ENCODE peak calls at places on chromosomes 1 and 21, in five cellular contexts. T is GM12865, U is GM10248, Q is neural crest cell, I is A549. A is an unnamed sample.

GRCh38 chr1:223001653-223002634 is 141.1 kb downstream of the TLR5 start:
- DNase-seq in U (no peak), Q (no peak), I (peak; percentile 9), T (no peak), A (no peak)

GRCh38 chr1:203324103-203325003 is 19.0 kb downstream of the BTG2 start:
- DNase-seq in U (no peak), Q (no peak), T (peak; percentile 76), I (no peak), A (no peak)

GRCh38 chr1:8423134-8423701 is 105.3 kb downstream of the SLC45A1 start:
- DNase-seq in Q (no peak), U (peak; percentile 53), T (peak; percentile 27), I (no peak), A (peak; percentile 30)

GRCh38 chr1:39788758-39789570 is at the start of gene BMP8B:
- DNase-seq in U (peak; percentile 84), T (peak; percentile 83), I (peak; percentile 67), Q (no peak), A (peak; percentile 38)

GRCh38 chr1:96651517-96651916 is 70.1 kb upstream of the PTBP2 start:
- DNase-seq in T (no peak), U (no peak), Q (no peak), I (no peak), A (no peak)

GRCh38 chr1:32992489-32993214 is 28.0 kb upstream of the RNF19B start:
- DNase-seq in I (peak; percentile 89), T (peak; percentile 97), Q (no peak), U (peak; percentile 78), A (no peak)

GRCh38 chr1:2886631-2887030 is 85.1 kb upstream of the TTC34 start:
- DNase-seq in U (no peak), T (no peak), Q (no peak), I (no peak), A (no peak)

GRCh38 chr1:173287785-173288184 is 80.7 kb upstream of the TNFSF4 start:
- DNase-seq in T (no peak), U (no peak), I (no peak), Q (no peak), A (no peak)

GRCh38 chr1:227785812-227786608 is 29.5 kb upstream of the PRSS38 start:
- DNase-seq in Q (no peak), T (no peak), U (no peak), I (no peak), A (no peak)

GRCh38 chr1:94538243-94538827 is 3.2 kb downstream of the F3 start:
- DNase-seq in U (no peak), T (no peak), Q (no peak), I (no peak), A (no peak)

GRCh38 chr1:13751458-13751871 is 51.5 kb downstream of the PRDM2 start:
- DNase-seq in T (peak; percentile 87), Q (no peak), U (peak; percentile 55), I (no peak), A (no peak)

GRCh38 chr1:87495147-87495546 is 166.5 kb downstream of the LMO4 start:
- DNase-seq in Q (no peak), T (no peak), I (peak; percentile 11), U (no peak), A (no peak)

GRCh38 chr1:54291276-54292014 is 91.5 kb downstream of the MRPL37 start:
- DNase-seq in Q (no peak), I (no peak), U (no peak), T (no peak), A (no peak)

GRCh38 chr1:33231166-33231565 is 25.1 kb upstream of the ZNF362 start:
- DNase-seq in Q (no peak), U (no peak), T (no peak), I (no peak), A (no peak)

GRCh38 chr1:228265167-228265566 is 57.3 kb downstream of the OBSCN start:
- DNase-seq in Q (no peak), U (no peak), I (no peak), T (no peak), A (no peak)

GRCh38 chr1:10424034-10424433 is 6.2 kb upstream of the CENPS start:
- DNase-seq in U (no peak), T (no peak), Q (no peak), I (peak; percentile 77), A (no peak)

GRCh38 chr21:22898061-22898460 is 1899.9 kb downstream of the NCAM2 start:
- DNase-seq in I (no peak), T (no peak), U (no peak), Q (no peak), A (no peak)

GRCh38 chr21:45442276-45442675 is 37.3 kb downstream of the COL18A1 start:
- DNase-seq in Q (no peak), U (no peak), T (no peak), I (no peak), A (no peak)

GRCh38 chr1:14939527-14940284 is 213.8 kb upstream of the TMEM51 start:
- DNase-seq in T (no peak), U (no peak), Q (no peak), I (peak; percentile 17), A (no peak)

GRCh38 chr1:71311396-71311795 is 230.6 kb upstream of the ZRANB2 start:
- DNase-seq in Q (no peak), U (no peak), I (no peak), T (no peak), A (no peak)

GRCh38 chr21:43352568-43353281 is 74.2 kb downstream of the SIK1 start:
- DNase-seq in I (peak; percentile 71), Q (no peak), U (peak; percentile 87), T (peak; percentile 100), A (no peak)

GRCh38 chr21:32131960-32132359 is 146.9 kb downstream of the MIS18A start:
- DNase-seq in T (peak; percentile 42), Q (no peak), U (no peak), I (peak; percentile 47), A (no peak)

GRCh38 chr1:109826930-109827349 is 63.2 kb upstream of the EPS8L3 start:
- DNase-seq in T (no peak), U (no peak), I (no peak), Q (no peak), A (no peak)

GRCh38 chr1:156754219-156754618 is 2.7 kb upstream of the HDGF start:
- DNase-seq in U (no peak), Q (no peak), I (no peak), T (no peak), A (no peak)

GRCh38 chr21:23986214-23986613 is 1621.1 kb downstream of the MRPL39 start:
- DNase-seq in I (no peak), U (no peak), Q (no peak), T (no peak), A (no peak)

GRCh38 chr1:234919061-234919755 is 209.4 kb downstream of the TOMM20 start:
- DNase-seq in Q (peak; percentile 15), I (no peak), T (no peak), U (no peak), A (peak; percentile 31)

GRCh38 chr1:118716775-118717174 is 271.4 kb downstream of the TBX15 start:
- DNase-seq in T (no peak), I (no peak), Q (no peak), U (no peak), A (no peak)

GRCh38 chr1:22689505-22689904 is 21.1 kb upstream of the EPHB2 start:
- DNase-seq in U (no peak), T (no peak), I (peak; percentile 49), Q (no peak), A (no peak)

GRCh38 chr1:199685369-199685768 is 342.1 kb upstream of the NR5A2 start:
- DNase-seq in U (no peak), Q (no peak), I (peak; percentile 60), T (no peak), A (no peak)

GRCh38 chr1:151998611-151999362 is 5.1 kb upstream of the S100A10 start:
- DNase-seq in U (no peak), T (no peak), Q (no peak), I (peak; percentile 89), A (no peak)

GRCh38 chr1:44775930-44776748 is 799 bp downstream of the RPS8 start:
- DNase-seq in I (no peak), Q (no peak), T (peak; percentile 53), U (no peak), A (no peak)

DNA sequence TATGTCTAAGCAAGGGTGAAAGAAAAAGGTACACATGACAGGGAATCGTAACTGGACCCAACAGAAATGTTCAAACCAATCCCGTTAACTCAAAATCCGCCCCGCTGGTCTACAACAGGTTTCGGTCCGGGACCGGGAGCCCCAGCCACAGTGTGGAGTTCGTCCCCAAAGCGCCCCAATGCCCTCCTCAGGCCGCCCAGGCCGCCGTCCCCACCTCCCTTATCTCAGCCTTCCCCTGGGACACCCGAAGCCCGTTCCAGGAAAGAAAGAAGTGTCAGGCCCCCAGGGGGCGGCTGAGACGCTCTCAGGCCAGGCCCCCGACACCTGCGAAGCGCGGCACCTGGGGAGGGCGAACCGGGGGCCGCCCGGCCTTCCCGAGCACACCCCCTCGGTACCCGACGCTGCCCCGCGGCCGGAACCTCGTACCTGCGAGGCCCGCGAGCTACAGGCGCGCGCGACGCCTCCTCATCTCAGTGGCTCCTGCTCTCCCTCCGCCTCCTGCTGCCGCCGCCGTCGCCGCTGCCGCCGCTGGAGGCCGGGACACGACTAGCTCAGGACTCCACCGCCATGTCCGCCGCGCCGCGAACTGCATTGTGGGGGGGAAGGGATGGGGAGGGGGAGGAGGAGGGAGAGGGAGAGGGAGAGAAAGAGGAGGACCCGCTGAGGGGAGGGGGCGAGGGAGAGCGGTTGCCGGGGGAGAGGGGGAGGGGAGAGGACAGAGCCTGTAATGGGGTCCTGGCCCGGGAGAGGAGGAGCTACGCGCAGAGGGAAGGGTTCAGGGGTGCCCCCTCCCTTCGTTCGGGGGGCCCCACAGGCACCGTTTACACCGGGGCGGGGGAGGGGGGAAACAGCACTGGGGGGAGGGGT is at the start of gene TUT4:
- DNase-seq in T (peak; percentile 87), U (peak; percentile 72), Q (peak; percentile 81), I (peak; percentile 83), A (peak; percentile 84)
- TF ChIP-seq CTCF in T (peak; percentile 16), U (peak; percentile 19), Q (peak; percentile 30), I (no peak), A (peak; percentile 13)

GRCh38 chr1:85330711-85331290 is 54.4 kb upstream of the BCL10 start:
- DNase-seq in Q (no peak), U (no peak), T (peak; percentile 47), I (no peak), A (no peak)
- TF ChIP-seq CTCF in Q (no peak), U (no peak), T (no peak), I (no peak), A (no peak)

GRCh38 chr1:239011382-239011781 is 375.0 kb upstream of the CHRM3 start:
- DNase-seq in Q (no peak), U (no peak), I (no peak), T (no peak), A (no peak)

GRCh38 chr1:239008568-239008967 is 377.8 kb upstream of the CHRM3 start:
- DNase-seq in T (no peak), Q (no peak), I (no peak), U (no peak), A (no peak)
- TF ChIP-seq CTCF in T (no peak), Q (peak; percentile 46), I (no peak), U (no peak), A (peak; percentile 68)

GRCh38 chr1:24386931-24387330 is 26.7 kb downstream of the STPG1 start:
- DNase-seq in Q (no peak), T (no peak), U (no peak), I (no peak), A (no peak)

GRCh38 chr1:24386241-24386640 is 27.3 kb downstream of the STPG1 start:
- DNase-seq in T (no peak), Q (no peak), U (no peak), I (no peak), A (no peak)

GRCh38 chr1:24384251-24385090 is 29.1 kb downstream of the STPG1 start:
- DNase-seq in T (peak; percentile 76), I (no peak), U (peak; percentile 78), Q (no peak), A (no peak)

GRCh38 chr1:24383381-24383940 is 30.1 kb downstream of the STPG1 start:
- DNase-seq in T (no peak), Q (no peak), U (no peak), I (no peak), A (no peak)

GRCh38 chr1:24385160-24385939 is 28.2 kb downstream of the STPG1 start:
- DNase-seq in U (no peak), I (peak; percentile 55), T (peak; percentile 49), Q (no peak), A (peak; percentile 21)
- TF ChIP-seq CTCF in U (peak; percentile 44), I (peak; percentile 46), T (peak; percentile 51), Q (peak; percentile 49), A (peak; percentile 48)

A was measured in endothelial cell.